ENCODE peak calls at places on chromosomes 4 and X, in four cellular contexts. S is K562, F is HepG2, Z is Panc1. R is an unnamed sample.

GRCh38 chr4:17447056-17447455 is 64.8 kb downstream of the QDPR start:
- DNase-seq in Z (no peak), F (no peak), S (no peak), R (no peak)

GRCh38 chr4:182537031-182537617 is 293.9 kb downstream of the TENM3 start:
- DNase-seq in F (no peak), Z (no peak), S (no peak), R (no peak)

GRCh38 chr4:14853186-14853946 is 148.9 kb upstream of the CPEB2 start:
- DNase-seq in S (no peak), Z (no peak), F (no peak), R (no peak)

GRCh38 chr4:113462286-113462685 is 299.3 kb downstream of the CAMK2D start:
- DNase-seq in S (no peak), Z (no peak), F (no peak), R (no peak)

GRCh38 chrX:135741192-135741715 is 26.7 kb downstream of the CT45A3 start:
- DNase-seq in S (peak; percentile 13), Z (no peak), F (no peak), R (no peak)

GRCh38 chr4:27807207-27807606 is 946.6 kb downstream of the STIM2 start:
- DNase-seq in Z (no peak), S (no peak), F (no peak), R (no peak)

GRCh38 chr4:2842667-2843022 is 999 bp upstream of the ADD1 start:
- DNase-seq in F (no peak), S (no peak), Z (no peak), R (no peak)

GRCh38 chrX:70479197-70479969 is 34.7 kb downstream of the DLG3 start:
- DNase-seq in F (peak; percentile 67), S (no peak), Z (peak; percentile 20), R (no peak)

GRCh38 chrX:40167240-40168182 is 69.8 kb upstream of the BCOR start:
- DNase-seq in Z (no peak), F (no peak), S (no peak), R (no peak)

GRCh38 chr4:126479709-126480108 is 1153.0 kb upstream of the INTU start:
- DNase-seq in S (no peak), Z (no peak), F (no peak), R (no peak)

GRCh38 chr4:8148159-8148558 is 10.5 kb downstream of the ABLIM2 start:
- DNase-seq in Z (no peak), S (no peak), F (no peak), R (no peak)

GRCh38 chrX:9349572-9350259 is 115.1 kb upstream of the TBL1X start:
- DNase-seq in F (no peak), S (no peak), Z (no peak), R (no peak)

GRCh38 chr4:15809058-15809457 is 30.9 kb downstream of the CD38 start:
- DNase-seq in Z (no peak), F (no peak), S (no peak), R (no peak)

GRCh38 chr4:152220201-152220666 is 315.7 kb downstream of the FBXW7 start:
- DNase-seq in F (no peak), S (no peak), Z (no peak), R (no peak)

GRCh38 chrX:1763294-1763693 is 148.4 kb downstream of the ASMT start:
- DNase-seq in F (no peak), S (no peak), Z (no peak), R (no peak)

GRCh38 chr4:121217385-121217784 is 53.3 kb upstream of the TNIP3 start:
- DNase-seq in Z (no peak), F (no peak), S (no peak), R (no peak)

GRCh38 chrX:45781901-45782553 is 581.4 kb upstream of the DIPK2B start:
- DNase-seq in F (peak; percentile 15), Z (no peak), S (no peak), R (no peak)

GRCh38 chrX:119502727-119503483 is 34.7 kb downstream of the SLC25A5 start:
- DNase-seq in Z (no peak), F (peak; percentile 65), S (no peak), R (no peak)

GRCh38 chr4:103292373-103292772 is 94.2 kb upstream of the CENPE start:
- DNase-seq in S (no peak), F (no peak), Z (no peak), R (no peak)

GRCh38 chr4:150250998-150251651 is 172.9 kb downstream of the DCLK2 start:
- DNase-seq in Z (no peak), S (peak; percentile 60), F (no peak), R (no peak)

GRCh38 chr4:124202106-124202505 is 510.4 kb downstream of the ANKRD50 start:
- DNase-seq in F (no peak), S (no peak), Z (no peak), R (no peak)

GRCh38 chr4:151297170-151297569 is 20.2 kb downstream of the PRSS48 start:
- DNase-seq in F (no peak), S (no peak), Z (no peak), R (no peak)

GRCh38 chr4:107619065-107619464 is 101.0 kb downstream of the PAPSS1 start:
- DNase-seq in F (no peak), S (no peak), Z (no peak), R (no peak)

GRCh38 chrX:41558531-41558930 is 111.4 kb downstream of the NYX start:
- DNase-seq in S (peak; percentile 9), F (no peak), Z (no peak), R (no peak)

GRCh38 chr4:158915683-158916241 is 146.9 kb downstream of the FNIP2 start:
- DNase-seq in S (no peak), Z (no peak), F (no peak), R (no peak)
- TF ChIP-seq TCF7L2 in S (no peak), Z (no peak), F (no peak), R (no peak)

GRCh38 chrX:153723351-153724251 is 586 bp downstream of the BCAP31 start:
- DNase-seq in Z (no peak), F (peak; percentile 59), S (peak; percentile 66), R (no peak)
- TF ChIP-seq TCF7L2 in Z (no peak), F (no peak), S (no peak), R (no peak)

GRCh38 chr4:101718810-101719209 is 71.7 kb upstream of the BANK1 start:
- DNase-seq in S (no peak), F (no peak), Z (no peak), R (no peak)

DNA sequence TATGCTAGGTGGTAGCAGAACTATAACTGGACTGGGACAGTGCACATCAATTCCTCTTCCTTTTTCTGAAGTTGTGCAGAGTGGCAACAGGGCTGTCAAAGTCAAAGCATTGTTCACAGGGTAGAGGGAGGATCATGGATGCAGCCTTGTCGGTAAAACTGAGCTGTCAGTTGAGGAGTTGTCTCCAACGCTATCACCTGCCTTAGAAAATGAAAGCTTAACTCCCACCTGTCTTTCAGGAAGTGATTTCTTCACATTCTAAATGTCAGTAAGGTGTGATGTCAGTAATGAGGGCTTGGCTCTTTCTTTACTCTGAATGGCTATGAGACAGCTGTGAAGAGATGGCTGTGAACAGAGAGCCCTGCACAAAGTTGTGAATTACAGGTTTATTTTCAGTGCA is 66.4 kb upstream of the BANK1 start:
- DNase-seq in S (no peak), F (no peak), Z (no peak), R (no peak)
- TF ChIP-seq TCF7L2 in S (no peak), F (no peak), Z (no peak), R (no peak)

GRCh38 chr4:140250989-140251552 is 97.1 kb upstream of the MAML3 start:
- DNase-seq in S (no peak), F (no peak), Z (no peak), R (no peak)

GRCh38 chr4:140252144-140252741 is 98.3 kb upstream of the MAML3 start:
- DNase-seq in F (no peak), S (no peak), Z (no peak), R (no peak)

GRCh38 chr4:140252742-140253555 is 99.0 kb upstream of the MAML3 start:
- DNase-seq in F (no peak), Z (no peak), S (peak; percentile 82), R (peak; percentile 43)

GRCh38 chr4:140253556-140254027 is 99.6 kb upstream of the MAML3 start:
- DNase-seq in F (no peak), Z (no peak), S (no peak), R (no peak)

DNA sequence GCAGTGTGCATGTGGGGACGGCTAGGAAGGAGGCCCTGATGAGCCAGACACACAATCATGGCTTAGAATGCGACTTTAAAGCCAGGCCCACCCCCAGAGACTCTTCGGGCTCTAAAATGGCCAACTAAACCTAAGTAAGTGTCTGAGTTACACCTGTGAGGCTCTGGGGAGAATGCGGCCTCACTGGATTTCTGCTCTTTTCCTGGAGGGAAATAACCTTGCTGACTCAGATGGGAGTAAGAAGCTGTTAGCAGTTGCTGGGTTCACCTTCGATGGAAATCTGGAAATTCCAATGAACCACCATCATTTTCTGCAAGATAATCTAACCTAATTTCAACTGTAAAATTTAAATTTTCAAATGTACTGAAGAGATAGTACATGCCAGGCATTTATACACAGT is 97.6 kb upstream of the MAML3 start:
- DNase-seq in Z (no peak), F (no peak), S (no peak), R (no peak)
- TF ChIP-seq TCF7L2 in Z (no peak), F (no peak), S (no peak), R (no peak)

GRCh38 chr4:90444904-90445303 is 317.7 kb downstream of the CCSER1 start:
- DNase-seq in Z (no peak), S (no peak), F (no peak), R (no peak)
- TF ChIP-seq TCF7L2 in Z (no peak), S (no peak), F (no peak), R (no peak)

GRCh38 chr4:78242071-78242470 is 184.9 kb downstream of the FRAS1 start:
- DNase-seq in F (no peak), S (no peak), Z (no peak), R (no peak)
- TF ChIP-seq TCF7L2 in F (no peak), S (no peak), Z (no peak), R (no peak)

DNA sequence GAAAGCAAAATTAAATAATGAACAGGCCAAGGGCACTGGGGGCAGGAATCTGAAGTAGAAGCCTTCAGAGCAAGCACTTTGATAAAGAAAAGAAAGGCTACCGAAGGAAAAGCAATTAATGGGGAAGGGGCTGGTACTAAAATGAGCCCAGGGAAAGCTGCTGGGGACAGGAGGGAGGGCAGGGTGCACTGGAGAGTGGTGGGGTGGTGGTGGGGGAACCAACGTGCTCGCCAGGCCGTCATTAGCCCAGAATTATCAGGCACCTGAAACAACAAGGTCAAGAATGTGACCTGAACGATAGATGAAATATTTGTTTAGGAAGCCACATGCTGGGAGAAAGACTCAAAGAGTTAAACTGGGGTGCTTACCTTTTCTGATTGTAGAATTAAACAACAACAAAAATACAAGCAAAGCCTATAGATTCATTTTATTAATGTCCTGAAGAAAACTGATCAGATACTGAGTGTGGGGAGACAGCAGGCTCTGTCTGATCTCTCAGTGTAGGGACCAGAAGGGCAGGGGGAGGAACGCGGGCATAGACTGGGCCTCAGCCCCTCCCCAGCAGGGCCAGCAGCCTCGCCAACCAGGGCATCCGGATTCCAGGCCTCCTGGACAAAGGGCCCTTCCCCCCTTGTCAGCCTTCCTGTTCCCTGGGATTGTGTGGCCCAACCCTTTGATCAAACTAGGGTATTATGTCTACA is 239.7 kb upstream of the KLF3 start:
- DNase-seq in Z (no peak), S (no peak), F (peak; percentile 93), R (no peak)
- TF ChIP-seq TCF7L2 in Z (no peak), S (no peak), F (no peak), R (no peak)

DNA sequence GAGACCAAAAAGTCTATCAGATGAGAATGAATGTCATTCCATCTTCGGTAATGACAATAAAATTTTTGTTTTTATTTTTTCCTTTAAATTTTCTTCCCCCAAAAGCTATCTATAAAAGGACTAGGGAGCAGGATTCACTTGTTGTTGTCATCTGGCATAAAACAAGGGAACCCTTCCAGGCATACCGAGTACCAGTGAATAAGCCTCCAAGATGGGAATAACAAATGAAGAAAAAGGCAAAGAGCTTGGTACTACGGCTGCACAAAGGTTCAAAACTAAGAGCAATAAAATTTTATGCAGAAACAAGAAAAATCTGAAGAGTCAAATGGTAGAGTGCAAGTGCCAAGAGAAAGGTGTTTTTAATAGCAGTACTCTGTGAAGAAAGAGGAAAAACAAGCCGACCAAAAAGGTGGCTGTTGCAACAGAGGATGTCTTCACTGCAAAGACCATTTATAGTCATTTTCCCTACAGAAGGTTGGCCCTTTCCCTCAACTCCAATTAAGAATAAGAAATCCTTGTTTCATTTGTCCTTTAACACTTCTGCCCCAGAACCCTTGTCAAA is 25.8 kb downstream of the PPP3CA start:
- DNase-seq in F (no peak), S (no peak), Z (no peak), R (no peak)
- TF ChIP-seq TCF7L2 in F (no peak), S (no peak), Z (no peak), R (no peak)